ENCODE peak calls at places on chromosomes 7 and 10, in nine cellular contexts. I is upper lobe of left lung, M is transverse colon, A is breast epithelium, P is fibroblast of mammary gland, R is WERI-Rb-1, F is psoas muscle, C is glutamatergic neuron, X is H1. S is an unnamed sample.

GRCh38 chr7:23261843-23262452 is 15.4 kb downstream of the GPNMB start:
- DNase-seq in I (peak), M (peak), A (no peak), P (peak), R (peak), F (peak), C (peak), X (peak), S (no peak)

GRCh38 chr10:7872041-7872442 is 53.7 kb downstream of the TAF3 start:
- DNase-seq in I (no peak), M (no peak), A (no peak), P (peak), R (no peak), F (no peak), C (no peak), X (no peak), S (no peak)

GRCh38 chr7:115476666-115477065 is 553.9 kb downstream of the TFEC start:
- DNase-seq in I (no peak), M (no peak), A (no peak), P (no peak), R (no peak), F (no peak), C (peak), X (no peak), S (no peak)

GRCh38 chr7:130272456-130273080 is 5.9 kb downstream of the CPA2 start:
- DNase-seq in I (no peak), M (no peak), A (no peak), P (no peak), R (peak), F (no peak), C (peak), X (peak), S (no peak)

GRCh38 chr10:6920072-6921019 is 340.3 kb upstream of the PRKCQ start:
- DNase-seq in I (peak), M (peak), A (peak), P (peak), R (peak), F (peak), C (peak), X (peak), S (peak)

GRCh38 chr7:27793780-27794179 is 53.8 kb downstream of the TAX1BP1 start:
- DNase-seq in I (no peak), M (no peak), A (no peak), P (no peak), R (no peak), F (no peak), C (no peak), X (no peak), S (no peak)

GRCh38 chr7:16644624-16644986 is 949 bp downstream of the ANKMY2 start:
- DNase-seq in I (peak), M (peak), A (peak), P (peak), R (peak), F (peak), C (peak), X (no peak), S (peak)

GRCh38 chr10:133530506-133530905 is 3.3 kb downstream of the CYP2E1 start:
- DNase-seq in I (no peak), M (no peak), A (no peak), P (no peak), R (no peak), F (no peak), C (no peak), X (no peak), S (no peak)

GRCh38 chr10:115141254-115141653 is 48.1 kb downstream of the ATRNL1 start:
- DNase-seq in I (no peak), M (no peak), A (no peak), P (peak), R (no peak), F (no peak), C (no peak), X (no peak), S (no peak)

GRCh38 chr10:79059859-79060379 is 8.8 kb upstream of the ZMIZ1 start:
- DNase-seq in I (peak), M (peak), A (no peak), P (no peak), R (no peak), F (peak), C (peak), X (no peak), S (no peak)

GRCh38 chr7:2156756-2157472 is 75.8 kb downstream of the MAD1L1 start:
- DNase-seq in I (no peak), M (no peak), A (no peak), P (no peak), R (no peak), F (peak), C (no peak), X (no peak), S (no peak)

GRCh38 chr10:45410807-45411606 is 37.0 kb downstream of the ALOX5 start:
- DNase-seq in I (no peak), M (no peak), A (no peak), P (peak), R (no peak), F (no peak), C (no peak), X (no peak), S (no peak)

GRCh38 chr10:61994404-61995031 is 93.0 kb downstream of the ARID5B start:
- DNase-seq in I (no peak), M (peak), A (no peak), P (no peak), R (no peak), F (no peak), C (no peak), X (no peak), S (no peak)

GRCh38 chr10:27626821-27627359 is 118.7 kb downstream of the MKX start:
- DNase-seq in I (no peak), M (no peak), A (no peak), P (no peak), R (no peak), F (no peak), C (no peak), X (no peak), S (no peak)

GRCh38 chr7:65264258-65264657 is 109.4 kb upstream of the ZNF92 start:
- DNase-seq in I (no peak), M (no peak), A (no peak), P (no peak), R (no peak), F (no peak), C (no peak), X (peak), S (no peak)

GRCh38 chr10:68074404-68074774 is 694 bp downstream of the HERC4 start:
- DNase-seq in I (no peak), M (no peak), A (no peak), P (no peak), R (no peak), F (no peak), C (no peak), X (no peak), S (no peak)

GRCh38 chr10:79331709-79332108 is 15.6 kb upstream of the PPIF start:
- DNase-seq in I (peak), M (no peak), A (no peak), P (peak), R (no peak), F (no peak), C (no peak), X (no peak), S (no peak)

GRCh38 chr7:106143711-106144347 is 31.7 kb upstream of the SYPL1 start:
- DNase-seq in I (no peak), M (no peak), A (no peak), P (no peak), R (peak), F (no peak), C (peak), X (no peak), S (no peak)

GRCh38 chr10:12389154-12389734 is 39.9 kb downstream of the CAMK1D start:
- DNase-seq in I (peak), M (peak), A (peak), P (no peak), R (no peak), F (no peak), C (no peak), X (no peak), S (no peak)

GRCh38 chr7:125934539-125934938 is 1004.9 kb upstream of the POT1 start:
- DNase-seq in I (no peak), M (no peak), A (no peak), P (no peak), R (no peak), F (no peak), C (no peak), X (no peak), S (no peak)

GRCh38 chr10:14382022-14382421 is 51.3 kb upstream of the FRMD4A start:
- DNase-seq in I (no peak), M (no peak), A (no peak), P (no peak), R (no peak), F (no peak), C (no peak), X (no peak), S (no peak)

GRCh38 chr10:51602326-51602725 is 97.1 kb downstream of the CSTF2T start:
- DNase-seq in I (no peak), M (no peak), A (no peak), P (peak), R (no peak), F (no peak), C (no peak), X (no peak), S (no peak)

GRCh38 chr7:41085244-41085643 is 617.6 kb downstream of the INHBA start:
- DNase-seq in I (no peak), M (no peak), A (no peak), P (peak), R (no peak), F (no peak), C (no peak), X (no peak), S (no peak)

GRCh38 chr7:81370857-81371256 is 399.0 kb downstream of the HGF start:
- DNase-seq in I (no peak), M (no peak), A (no peak), P (no peak), R (no peak), F (no peak), C (no peak), X (no peak), S (no peak)

GRCh38 chr7:13745530-13745929 is 243.9 kb downstream of the ETV1 start:
- DNase-seq in I (no peak), M (no peak), A (no peak), P (no peak), R (no peak), F (no peak), C (no peak), X (no peak), S (no peak)

GRCh38 chr10:11178606-11179221 is 161.0 kb downstream of the CELF2 start:
- DNase-seq in I (peak), M (peak), A (no peak), P (peak), R (peak), F (no peak), C (peak), X (no peak), S (no peak)

GRCh38 chr7:115352375-115352774 is 430.5 kb downstream of the MDFIC start:
- DNase-seq in I (no peak), M (no peak), A (no peak), P (peak), R (no peak), F (no peak), C (no peak), X (no peak), S (no peak)

GRCh38 chr7:115040526-115040925 is 118.6 kb downstream of the MDFIC start:
- DNase-seq in I (no peak), M (no peak), A (no peak), P (no peak), R (no peak), F (no peak), C (no peak), X (no peak), S (no peak)

GRCh38 chr10:62027841-62028501 is 126.5 kb downstream of the ARID5B start:
- DNase-seq in I (no peak), M (no peak), A (no peak), P (peak), R (no peak), F (no peak), C (no peak), X (no peak), S (no peak)

GRCh38 chr7:130560972-130561371 is 69.1 kb downstream of the MEST start:
- DNase-seq in I (no peak), M (no peak), A (no peak), P (peak), R (no peak), F (no peak), C (no peak), X (no peak), S (no peak)

GRCh38 chr10:29646960-29647431 is 12.2 kb upstream of the SVIL start:
- DNase-seq in I (no peak), M (no peak), A (no peak), P (peak), R (no peak), F (no peak), C (no peak), X (no peak), S (no peak)

GRCh38 chr10:5291501-5292195 is 73.1 kb upstream of the UCN3 start:
- DNase-seq in I (peak), M (peak), A (no peak), P (peak), R (no peak), F (peak), C (no peak), X (no peak), S (no peak)

GRCh38 chr10:102660891-102661613 is 16.8 kb downstream of the TRIM8 start:
- DNase-seq in I (peak), M (peak), A (no peak), P (peak), R (peak), F (peak), C (peak), X (peak), S (no peak)

GRCh38 chr7:108181073-108181985 is 51.2 kb upstream of the LAMB4 start:
- DNase-seq in I (no peak), M (no peak), A (no peak), P (peak), R (no peak), F (no peak), C (no peak), X (peak), S (no peak)

GRCh38 chr10:20474064-20474463 is 423.0 kb downstream of the NEBL start:
- DNase-seq in I (no peak), M (no peak), A (no peak), P (no peak), R (no peak), F (no peak), C (no peak), X (no peak), S (no peak)

GRCh38 chr10:101141622-101142532 is 10.8 kb downstream of the TLX1 start:
- DNase-seq in I (peak), M (peak), A (peak), P (peak), R (peak), F (peak), C (peak), X (peak), S (no peak)

GRCh38 chr10:70564901-70565351 is 37.6 kb downstream of the PRF1 start:
- DNase-seq in I (no peak), M (no peak), A (no peak), P (no peak), R (no peak), F (no peak), C (no peak), X (no peak), S (no peak)

GRCh38 chr10:125871341-125871740 is 9.8 kb downstream of the DHX32 start:
- DNase-seq in I (no peak), M (no peak), A (no peak), P (no peak), R (no peak), F (no peak), C (no peak), X (no peak), S (no peak)

GRCh38 chr7:43691611-43692010 is 37.7 kb downstream of the COA1 start:
- DNase-seq in I (no peak), M (no peak), A (no peak), P (no peak), R (no peak), F (no peak), C (no peak), X (no peak), S (no peak)

GRCh38 chr7:133207687-133208086 is 45.2 kb upstream of the EXOC4 start:
- DNase-seq in I (no peak), M (no peak), A (no peak), P (peak), R (no peak), F (no peak), C (no peak), X (no peak), S (no peak)
- TF ChIP-seq CTCF in I (no peak), M (no peak), A (no peak), P (peak), R (peak), F (peak), C (no peak), X (peak), S (peak)

GRCh38 chr7:84492565-84493034 is 298.0 kb upstream of the SEMA3A start:
- DNase-seq in I (no peak), M (no peak), A (no peak), P (peak), R (peak), F (no peak), C (peak), X (no peak), S (no peak)

GRCh38 chr7:84492128-84492527 is 297.5 kb upstream of the SEMA3A start:
- DNase-seq in I (no peak), M (no peak), A (no peak), P (no peak), R (no peak), F (no peak), C (no peak), X (no peak), S (no peak)

DNA sequence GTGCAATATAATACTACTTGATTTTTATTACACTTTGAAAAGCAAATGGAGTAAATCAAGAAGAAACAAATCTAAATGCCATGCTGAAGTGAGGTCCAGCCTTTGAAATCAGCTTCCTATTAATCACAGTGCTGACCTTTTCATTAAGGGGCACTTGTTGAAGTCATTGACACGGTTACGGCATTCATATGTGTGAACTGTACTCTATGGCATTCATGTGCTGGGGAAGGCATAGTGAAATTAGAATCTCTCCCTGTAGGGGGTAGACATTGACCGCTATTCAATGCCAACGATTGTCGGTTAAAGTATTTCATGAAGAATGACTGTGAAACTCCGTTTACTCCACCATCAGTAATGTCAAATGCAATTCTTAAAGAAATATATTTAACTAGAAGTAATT is 296.1 kb upstream of the SEMA3A start:
- DNase-seq in I (no peak), M (no peak), A (no peak), P (peak), R (no peak), F (no peak), C (no peak), X (no peak), S (no peak)
- TF ChIP-seq CTCF in I (no peak), M (no peak), A (no peak), P (no peak), R (no peak), F (peak), C (no peak), X (no peak), S (peak)

GRCh38 chr10:63722537-63722936 is 201.3 kb downstream of the REEP3 start:
- DNase-seq in I (no peak), M (no peak), A (peak), P (peak), R (no peak), F (peak), C (no peak), X (no peak), S (no peak)

GRCh38 chr10:63726883-63727282 is 205.7 kb downstream of the REEP3 start:
- DNase-seq in I (no peak), M (no peak), A (no peak), P (no peak), R (no peak), F (no peak), C (no peak), X (no peak), S (no peak)

GRCh38 chr10:63723320-63723719 is 202.1 kb downstream of the REEP3 start:
- DNase-seq in I (no peak), M (no peak), A (no peak), P (no peak), R (no peak), F (no peak), C (no peak), X (no peak), S (no peak)

GRCh38 chr10:63723741-63724140 is 202.5 kb downstream of the REEP3 start:
- DNase-seq in I (no peak), M (no peak), A (no peak), P (no peak), R (no peak), F (no peak), C (peak), X (no peak), S (no peak)

GRCh38 chr10:63724922-63725321 is 203.7 kb downstream of the REEP3 start:
- DNase-seq in I (no peak), M (no peak), A (no peak), P (no peak), R (no peak), F (no peak), C (no peak), X (no peak), S (no peak)
- TF ChIP-seq CTCF in I (no peak), M (no peak), A (no peak), P (peak), R (no peak), F (no peak), C (peak), X (peak), S (peak)

GRCh38 chr7:155299539-155300202 is 2.0 kb downstream of the INSIG1 start:
- DNase-seq in I (no peak), M (no peak), A (no peak), P (no peak), R (peak), F (no peak), C (no peak), X (no peak), S (no peak)

GRCh38 chr7:155298288-155298833 is 683 bp downstream of the INSIG1 start:
- DNase-seq in I (no peak), M (no peak), A (no peak), P (no peak), R (no peak), F (no peak), C (peak), X (no peak), S (no peak)

GRCh38 chr7:155297517-155298287 is at the start of gene INSIG1:
- DNase-seq in I (peak), M (peak), A (peak), P (peak), R (peak), F (peak), C (peak), X (peak), S (peak)

GRCh38 chr7:155300641-155301452 is 3.2 kb downstream of the INSIG1 start:
- DNase-seq in I (no peak), M (no peak), A (no peak), P (no peak), R (no peak), F (no peak), C (no peak), X (no peak), S (no peak)

DNA sequence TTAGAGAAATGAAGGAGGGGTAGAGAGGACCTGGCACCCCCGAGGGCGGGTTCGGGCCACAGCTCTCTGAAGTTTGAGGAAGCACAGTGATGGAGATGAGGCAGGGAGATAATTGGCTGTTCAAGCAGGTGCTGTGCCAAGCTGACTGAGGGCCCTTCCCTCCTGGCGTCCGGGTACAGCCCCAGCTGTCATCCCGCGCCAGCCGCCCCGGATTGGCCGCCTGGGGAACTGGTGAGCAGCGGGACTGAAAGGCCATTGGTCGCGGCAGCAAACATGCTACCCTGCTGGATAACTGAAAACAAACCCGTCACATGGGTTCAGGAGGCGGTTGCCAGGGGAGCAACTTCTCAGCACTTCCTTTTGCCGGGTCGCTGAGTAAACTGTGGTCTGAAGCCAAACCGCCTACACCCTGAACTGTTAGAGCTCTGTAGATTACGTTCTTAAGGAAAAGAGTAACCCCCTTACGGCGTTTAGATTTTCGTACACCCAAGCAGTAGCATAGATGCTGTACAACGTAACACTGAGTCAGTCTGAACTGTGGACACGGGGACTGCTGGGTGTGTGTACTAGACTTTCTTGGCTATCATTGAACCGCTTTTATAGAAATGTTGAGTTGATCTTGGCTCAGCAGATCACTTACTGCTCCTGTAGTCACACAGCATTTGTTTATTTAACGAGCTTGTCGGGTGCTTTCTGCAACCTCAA is 1.3 kb downstream of the INSIG1 start:
- DNase-seq in I (peak), M (peak), A (peak), P (peak), R (peak), F (peak), C (peak), X (peak), S (peak)
- TF ChIP-seq CTCF in I (no peak), M (no peak), A (no peak), P (no peak), R (no peak), F (no peak), C (no peak), X (no peak), S (peak)

DNA sequence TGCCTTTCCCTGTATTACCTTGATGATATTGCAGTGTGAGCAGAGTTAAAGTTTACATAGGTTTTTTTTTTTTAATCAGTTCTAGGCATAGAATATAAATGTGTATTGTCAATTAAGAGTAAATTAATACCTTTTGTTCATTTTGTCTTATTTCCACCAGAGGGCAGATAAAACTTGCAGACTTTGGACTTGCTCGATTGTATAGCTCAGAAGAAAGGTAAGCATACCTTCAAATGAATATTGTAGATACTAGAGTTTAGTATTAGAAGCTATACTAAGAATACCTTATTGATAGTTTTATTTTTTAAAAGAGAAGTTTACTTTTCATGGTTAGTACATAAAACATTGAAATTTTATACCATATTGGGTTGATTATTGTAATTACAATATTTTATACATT is 86.8 kb downstream of the MPLKIP start:
- DNase-seq in I (no peak), M (no peak), A (no peak), P (no peak), R (no peak), F (no peak), C (no peak), X (no peak), S (no peak)
- TF ChIP-seq CTCF in I (no peak), M (peak), A (no peak), P (peak), R (no peak), F (no peak), C (no peak), X (no peak), S (no peak)

S was measured in type B pancreatic cell.